ENCODE peak calls at places on chromosome 4, in seven cellular contexts. Y, Q, O, M, U, R and C are unnamed samples.
A peak's percentile ranks its signal among the peaks of the same experiment; 100 is the strongest.

GRCh38 chr4:4762909-4763814 is 96.3 kb upstream of the MSX1 start:
- DNase-seq in Q (peak; percentile 98), R (peak; percentile 59), Y (peak; percentile 52), U (peak; percentile 11), O (peak; percentile 84), M (peak; percentile 73), C (peak; percentile 69)

GRCh38 chr4:47075241-47075640 is 43.9 kb downstream of the GABRB1 start:
- DNase-seq in M (peak; percentile 51), Y (no peak), Q (no peak), R (no peak), O (no peak), U (peak; percentile 3), C (no peak)

GRCh38 chr4:105835177-105835576 is 60.1 kb upstream of the NPNT start:
- DNase-seq in O (no peak), M (no peak), U (no peak), Y (no peak), R (no peak), Q (no peak), C (no peak)

GRCh38 chr4:15988222-15988621 is 25.2 kb upstream of the FGFBP2 start:
- DNase-seq in R (no peak), O (no peak), Y (no peak), M (no peak), Q (no peak), U (no peak), C (no peak)

GRCh38 chr4:103204114-103204513 is 6.0 kb upstream of the CENPE start:
- DNase-seq in U (peak; percentile 13), Q (peak; percentile 16), M (peak; percentile 40), R (peak; percentile 18), O (peak; percentile 11), Y (no peak), C (peak; percentile 48)

GRCh38 chr4:47374477-47374876 is 89.0 kb downstream of the COMMD8 start:
- DNase-seq in U (no peak), Y (no peak), M (peak; percentile 19), O (no peak), Q (no peak), R (no peak), C (peak; percentile 18)

GRCh38 chr4:184746532-184746870 is 12.6 kb upstream of the CENPU start:
- DNase-seq in R (peak; percentile 34), Y (peak; percentile 58), Q (no peak), U (no peak), O (no peak), M (peak; percentile 82), C (peak; percentile 74)

GRCh38 chr4:24557036-24558022 is 27.0 kb downstream of the DHX15 start:
- DNase-seq in R (no peak), O (no peak), Q (peak; percentile 6), Y (peak; percentile 12), M (peak; percentile 35), U (no peak), C (peak; percentile 56)

GRCh38 chr4:4333265-4333706 is 43.2 kb downstream of the ZBTB49 start:
- DNase-seq in O (no peak), Q (no peak), M (peak; percentile 21), U (no peak), R (no peak), Y (peak; percentile 33), C (peak; percentile 80)

GRCh38 chr4:104728380-104729122 is 233.9 kb upstream of the CXXC4 start:
- DNase-seq in Q (peak; percentile 83), U (no peak), M (peak; percentile 94), R (no peak), Y (peak; percentile 55), O (no peak), C (peak; percentile 60)

GRCh38 chr4:52234539-52235174 is 183.6 kb downstream of the SPATA18 start:
- DNase-seq in Y (peak; percentile 64), R (peak; percentile 60), M (peak; percentile 91), Q (peak; percentile 41), O (peak; percentile 38), U (no peak), C (peak; percentile 55)

GRCh38 chr4:69999420-69999819 is 3.7 kb downstream of the STATH start:
- DNase-seq in R (no peak), Q (no peak), U (no peak), Y (no peak), M (peak; percentile 32), O (no peak), C (peak; percentile 45)
- H3K9me2 ChIP-seq in R (no peaks in the 10 kb centered on the region), Q (no peaks in the 10 kb centered on the region), U (no peaks in the 10 kb centered on the region), Y (no peaks in the 10 kb centered on the region), M (no peaks in the 10 kb centered on the region), O (no peaks in the 10 kb centered on the region), C (no peaks in the 10 kb centered on the region)

GRCh38 chr4:72971572-72971971 is 97.9 kb downstream of the COX18 start:
- DNase-seq in R (no peak), Q (no peak), O (no peak), M (peak; percentile 93), U (no peak), Y (no peak), C (peak; percentile 90)
- H3K27ac ChIP-seq in R (no peak overlapping the region), Q (no peak overlapping the region), O (no peak overlapping the region), M (peak overlapping the region; percentile 69), U (no peak overlapping the region), Y (no peak overlapping the region), C (peak overlapping the region; percentile 61)

DNA sequence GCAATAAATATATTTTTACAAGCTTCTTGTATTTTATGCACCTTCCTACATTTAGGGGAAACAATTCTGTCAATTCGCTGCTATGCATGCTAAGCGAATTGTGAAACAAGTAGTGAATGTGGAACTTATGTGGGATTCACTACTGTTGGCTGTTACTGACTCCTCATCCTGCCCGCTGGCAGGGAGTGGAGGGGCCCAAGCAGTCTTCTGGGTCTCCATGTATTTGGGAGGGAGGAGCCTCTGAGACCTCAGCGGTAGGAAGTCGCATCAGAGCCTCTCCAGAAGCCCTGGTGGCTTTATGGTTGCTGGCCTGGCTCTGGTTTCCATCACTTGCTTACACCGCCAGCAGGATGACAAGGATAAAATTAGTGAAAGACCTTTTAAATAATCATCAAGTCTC is 3.7 kb upstream of the SETD7 start:
- DNase-seq in Y (no peak), O (peak; percentile 38), M (no peak), R (no peak), Q (no peak), U (no peak), C (no peak)
- TF ChIP-seq EZH2phosphoT487 in Y (no peak), O (no peak), M (no peak), R (no peak), Q (no peak), U (no peak), C (no peak)

DNA sequence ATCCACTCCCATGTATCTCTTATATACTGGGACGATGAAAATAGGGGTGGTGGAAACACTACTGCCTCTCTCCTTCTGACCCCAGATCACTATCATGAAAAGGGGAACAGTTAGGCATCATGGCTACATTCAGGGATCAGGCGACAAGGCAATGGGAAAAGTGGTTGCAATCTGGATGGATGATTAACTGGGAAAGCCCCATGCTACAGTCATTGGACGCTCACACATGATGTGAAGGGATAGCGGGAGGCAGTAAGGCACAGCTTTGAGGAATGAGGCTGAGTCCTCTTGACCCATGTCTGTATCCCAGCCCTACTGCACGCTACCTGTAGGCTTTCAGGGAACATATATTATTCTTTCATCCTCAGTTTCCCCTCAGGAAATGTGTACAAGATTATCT is 10.2 kb downstream of the GASK1B start:
- DNase-seq in Y (peak; percentile 48), M (no peak), R (no peak), Q (no peak), O (no peak), U (no peak), C (peak; percentile 24)
- H3K9me2 ChIP-seq in Y (no peaks in the 10 kb centered on the region), M (no peaks in the 10 kb centered on the region), R (no peaks in the 10 kb centered on the region), Q (no peaks in the 10 kb centered on the region), O (no peaks in the 10 kb centered on the region), U (no peaks in the 10 kb centered on the region), C (no peaks in the 10 kb centered on the region)

GRCh38 chr4:151745727-151746231 is 15.0 kb downstream of the GATB start:
- DNase-seq in R (peak; percentile 26), Y (no peak), Q (no peak), U (no peak), M (peak; percentile 62), O (no peak), C (no peak)
- H3K27ac ChIP-seq in R (peak overlapping the region; percentile 59), Y (peak overlapping the region; percentile 82), Q (no peak overlapping the region), U (no peak overlapping the region), M (peak overlapping the region; percentile 88), O (peak overlapping the region; percentile 43), C (peak overlapping the region; percentile 78)

GRCh38 chr4:84159767-84160166 is 339.3 kb downstream of the NKX6-1 start:
- DNase-seq in Q (peak; percentile 6), U (no peak), Y (peak; percentile 69), O (no peak), M (peak; percentile 45), R (peak; percentile 83), C (peak; percentile 4)
- TF ChIP-seq EZH2phosphoT487 in Q (no peak), U (no peak), Y (no peak), O (no peak), M (no peak), R (no peak), C (no peak)

DNA sequence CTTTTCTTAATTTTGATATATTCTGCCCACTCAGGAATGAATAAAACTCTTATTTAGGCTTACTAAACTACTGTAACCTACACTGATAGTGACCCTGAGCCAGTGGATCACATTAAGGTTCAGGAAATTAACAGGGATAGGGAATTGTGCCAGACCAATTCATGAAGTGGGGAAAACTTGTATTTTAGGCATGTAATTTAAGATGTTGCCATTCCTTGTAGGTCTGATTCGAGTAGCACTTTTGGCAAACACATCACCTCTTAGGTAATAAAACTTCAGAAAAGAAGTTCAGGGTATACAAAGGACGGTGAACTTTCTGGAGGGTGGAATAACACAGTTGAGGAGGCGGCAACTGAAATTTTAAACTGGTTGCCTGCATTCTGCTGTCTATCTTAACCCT is 54.9 kb downstream of the MND1 start:
- DNase-seq in Y (no peak), M (no peak), R (no peak), U (no peak), O (no peak), Q (no peak), C (no peak)
- H3K9me2 ChIP-seq in Y (no peaks in the 10 kb centered on the region), M (no peaks in the 10 kb centered on the region), R (no peaks in the 10 kb centered on the region), U (no peaks in the 10 kb centered on the region), O (no peaks in the 10 kb centered on the region), Q (no peaks in the 10 kb centered on the region), C (no peaks in the 10 kb centered on the region)

DNA sequence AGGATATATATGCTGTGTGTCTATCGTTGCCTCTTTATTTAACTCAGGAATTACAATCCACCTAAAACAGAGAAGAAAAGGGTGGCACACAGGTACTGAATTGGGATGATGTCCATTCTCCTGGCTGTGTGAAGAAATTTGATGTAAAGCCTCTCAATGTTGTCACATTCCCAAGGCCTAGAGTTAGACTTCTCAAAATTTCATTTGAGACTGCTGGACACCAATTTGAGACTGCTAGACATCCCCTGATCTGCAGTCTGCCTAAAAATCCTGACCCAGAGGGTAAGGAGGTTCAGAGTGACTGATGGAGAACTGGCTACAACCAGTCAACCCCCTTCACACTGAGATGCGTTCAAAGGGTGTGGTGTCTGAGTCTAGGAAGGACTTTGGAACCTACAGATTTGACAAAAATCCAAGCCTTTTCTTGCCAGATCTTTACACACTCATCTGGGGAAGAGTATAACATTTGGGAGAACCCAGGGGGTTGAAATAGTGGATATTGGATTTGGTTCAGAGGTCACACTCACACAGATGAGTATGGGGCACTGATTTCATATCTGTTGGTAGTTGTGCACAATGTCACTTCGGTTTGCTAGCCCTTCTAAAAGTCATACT is 4.9 kb upstream of the PRDM8 start:
- DNase-seq in Q (no peak), R (no peak), M (no peak), Y (no peak), O (no peak), U (no peak), C (no peak)
- H3K27ac ChIP-seq in Q (no peak overlapping the region), R (no peak overlapping the region), M (peak overlapping the region; percentile 56), Y (no peak overlapping the region), O (no peak overlapping the region), U (no peak overlapping the region), C (peak overlapping the region; percentile 24)

GRCh38 chr4:141258558-141258957 is 37.9 kb downstream of the ZNF330 start:
- DNase-seq in U (no peak), R (peak; percentile 3), Y (no peak), M (no peak), O (no peak), Q (no peak), C (no peak)
- TF ChIP-seq EZH2phosphoT487 in U (no peak), R (no peak), Y (no peak), M (no peak), O (no peak), Q (no peak), C (no peak)